ENCODE peak calls at places on chromosome 1, in five cellular contexts. Q, W, G, S and O are unnamed samples.

GRCh38 chr1:88825721-88826120 is 65.6 kb downstream of the GTF2B start:
- DNase-seq in Q (no peak), W (no peak), G (no peak), S (no peak), O (no peak)

GRCh38 chr1:179298952-179299351 is 5.4 kb downstream of the SOAT1 start:
- DNase-seq in Q (no peak), W (no peak), G (no peak), S (no peak), O (peak; percentile 55)

GRCh38 chr1:160777486-160778089 is 18.4 kb upstream of the LY9 start:
- DNase-seq in Q (peak; percentile 51), W (peak; percentile 82), G (no peak), S (peak; percentile 42), O (peak; percentile 81)

GRCh38 chr1:15417365-15417934 is 7.8 kb downstream of the EFHD2 start:
- DNase-seq in Q (no peak), W (peak; percentile 26), G (no peak), S (peak; percentile 42), O (no peak)

GRCh38 chr1:89632213-89633102 is 462 bp upstream of the LRRC8C start:
- DNase-seq in Q (peak; percentile 47), W (peak; percentile 89), G (peak; percentile 83), S (peak; percentile 87), O (peak; percentile 86)

GRCh38 chr1:83929184-83929583 is 69.7 kb downstream of the TTLL7 start:
- DNase-seq in Q (no peak), W (no peak), G (no peak), S (peak; percentile 68), O (no peak)

GRCh38 chr1:8879348-8880067 is 1.0 kb upstream of the ENO1 start:
- DNase-seq in Q (no peak), W (no peak), G (peak; percentile 67), S (no peak), O (no peak)

GRCh38 chr1:38154089-38154470 is 107.5 kb upstream of the POU3F1 start:
- DNase-seq in Q (no peak), W (peak; percentile 52), G (no peak), S (no peak), O (no peak)

GRCh38 chr1:7300893-7301292 is 470.2 kb upstream of the VAMP3 start:
- DNase-seq in Q (no peak), W (peak; percentile 37), G (no peak), S (peak; percentile 46), O (no peak)

GRCh38 chr1:178575611-178576331 is 62.9 kb downstream of the TEX35 start:
- DNase-seq in Q (peak; percentile 22), W (peak; percentile 74), G (no peak), S (no peak), O (peak; percentile 83)

GRCh38 chr1:54158071-54158470 is 5.3 kb upstream of the CDCP2 start:
- DNase-seq in Q (no peak), W (no peak), G (no peak), S (no peak), O (no peak)

GRCh38 chr1:81118550-81118949 is 682.2 kb upstream of the ADGRL2 start:
- DNase-seq in Q (no peak), W (no peak), G (no peak), S (peak; percentile 56), O (no peak)

GRCh38 chr1:70361727-70362413 is 7.3 kb upstream of the ANKRD13C start:
- DNase-seq in Q (no peak), W (no peak), G (no peak), S (peak; percentile 67), O (no peak)

GRCh38 chr1:95169544-95169943 is 52.4 kb downstream of the TLCD4 start:
- DNase-seq in Q (no peak), W (no peak), G (no peak), S (no peak), O (no peak)

GRCh38 chr1:17134036-17134435 is 14.8 kb upstream of the PADI2 start:
- DNase-seq in Q (no peak), W (no peak), G (no peak), S (no peak), O (no peak)

GRCh38 chr1:17134724-17135123 is 15.5 kb upstream of the PADI2 start:
- DNase-seq in Q (no peak), W (no peak), G (no peak), S (no peak), O (no peak)

GRCh38 chr1:17136936-17137335 is 17.7 kb upstream of the PADI2 start:
- DNase-seq in Q (no peak), W (no peak), G (no peak), S (no peak), O (no peak)

GRCh38 chr1:17136145-17136544 is 16.9 kb upstream of the PADI2 start:
- DNase-seq in Q (no peak), W (no peak), G (no peak), S (no peak), O (no peak)

DNA sequence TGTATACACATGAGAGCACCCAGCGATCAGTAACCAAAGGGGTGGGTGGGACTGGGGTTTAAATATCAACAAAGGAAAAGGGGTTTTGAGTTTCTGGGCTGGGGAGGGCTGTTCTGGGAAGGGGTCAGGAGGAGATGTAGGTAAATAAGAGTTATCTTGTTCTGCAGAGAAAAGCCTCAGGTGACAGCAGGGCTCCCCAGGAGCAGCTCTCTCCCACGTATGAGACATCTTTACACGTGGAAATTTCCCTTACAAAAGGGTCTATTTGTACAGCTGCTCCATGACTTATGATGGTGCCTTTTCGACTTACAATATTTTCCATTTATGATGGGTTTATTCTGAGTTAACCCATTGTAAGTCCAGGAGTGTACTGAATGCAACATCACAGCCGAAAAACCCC is 16.3 kb upstream of the PADI2 start:
- DNase-seq in Q (no peak), W (no peak), G (no peak), S (no peak), O (no peak)
- H3K4me1 ChIP-seq in Q (no peaks in the 10 kb centered on the region), W (no peaks in the 10 kb centered on the region), G (no peaks in the 10 kb centered on the region), S (no peaks in the 10 kb centered on the region), O (peaks cover under 1% of the 10 kb centered on the region)

GRCh38 chr1:110211503-110212164 is 1.5 kb downstream of the KCNC4 start:
- DNase-seq in Q (no peak), W (no peak), G (no peak), S (no peak), O (no peak)
- H3K4me3 ChIP-seq in Q (peak overlapping the region; percentile 64), W (peak overlapping the region; percentile 70), G (peak overlapping the region; percentile 81), S (peak overlapping the region; percentile 65), O (peak overlapping the region; percentile 71)

DNA sequence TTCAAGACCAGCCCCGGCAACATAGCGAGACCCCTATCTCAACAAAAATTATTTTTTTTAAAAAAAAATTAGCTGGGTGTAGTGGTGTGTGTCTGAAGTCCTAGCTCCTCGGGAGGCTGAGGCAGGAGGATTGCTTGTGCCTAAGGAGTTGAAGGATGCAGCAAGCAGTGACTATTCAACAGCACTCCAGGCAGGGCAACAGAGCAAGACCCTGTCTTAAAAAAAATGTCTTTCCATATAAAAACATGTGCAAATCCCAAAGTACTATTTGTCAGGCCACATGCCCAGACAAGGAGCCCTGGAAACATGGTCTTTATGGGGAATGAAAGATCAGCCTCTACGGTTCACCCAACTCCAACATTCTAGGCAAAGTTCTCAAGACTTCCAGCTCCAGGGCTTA is 13.3 kb downstream of the IFFO2 start:
- DNase-seq in Q (no peak), W (no peak), G (no peak), S (no peak), O (no peak)
- H3K4me1 ChIP-seq in Q (peaks cover 45% of the 10 kb centered on the region), W (no peaks in the 10 kb centered on the region), G (peaks cover 79% of the 10 kb centered on the region), S (peaks cover 32% of the 10 kb centered on the region), O (no peaks in the 10 kb centered on the region)

GRCh38 chr1:63774617-63775417 is 1.0 kb downstream of the ROR1 start:
- DNase-seq in Q (peak; percentile 94), W (no peak), G (no peak), S (peak; percentile 51), O (peak; percentile 22)
- H3K4me3 ChIP-seq in Q (peak overlapping the region; percentile 90), W (no peak overlapping the region), G (peak overlapping the region; percentile 74), S (peak overlapping the region; percentile 99), O (peak overlapping the region; percentile 61)

DNA sequence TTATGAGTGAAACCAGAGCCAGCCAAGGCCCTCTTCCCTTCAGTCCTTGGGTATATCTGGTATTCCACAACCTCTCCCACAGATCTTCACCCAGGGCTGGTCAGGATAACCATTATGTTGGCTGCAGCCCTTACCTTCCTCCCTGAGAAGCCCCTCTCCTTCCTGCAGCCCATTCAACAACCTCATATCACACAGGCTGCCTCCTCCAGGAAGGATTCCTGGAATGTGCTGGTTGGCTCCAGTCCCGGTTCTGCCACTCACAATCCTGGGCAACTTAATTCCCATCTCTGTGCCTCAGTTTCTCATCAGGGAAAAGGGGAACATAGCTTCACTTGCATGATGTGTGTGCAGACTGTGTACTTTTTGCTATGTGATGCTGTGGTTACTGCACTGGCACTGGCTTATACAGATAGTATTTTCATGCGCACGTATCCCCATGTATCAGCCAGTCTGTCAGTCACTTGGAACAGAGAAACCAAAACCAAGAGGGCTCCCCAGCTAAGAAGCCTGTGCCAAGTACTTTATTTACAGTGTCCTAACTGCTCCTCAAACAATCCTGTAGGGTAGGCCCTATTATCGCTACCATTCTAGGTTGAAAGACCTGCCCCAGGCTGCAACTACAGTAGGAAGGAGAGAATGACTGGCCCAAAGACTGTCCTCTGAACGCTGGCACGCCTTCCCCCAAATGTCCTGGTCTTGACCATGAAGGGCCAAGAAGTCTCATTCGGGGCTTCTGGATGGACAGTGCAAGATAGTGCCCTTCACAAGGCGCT is 39.9 kb upstream of the PPP1R15B start:
- DNase-seq in Q (no peak), W (no peak), G (no peak), S (no peak), O (no peak)
- H3K4me1 ChIP-seq in Q (peaks cover 33% of the 10 kb centered on the region), W (peaks cover 12% of the 10 kb centered on the region), G (peaks cover 40% of the 10 kb centered on the region), S (peaks cover 25% of the 10 kb centered on the region), O (peaks cover 28% of the 10 kb centered on the region)

DNA sequence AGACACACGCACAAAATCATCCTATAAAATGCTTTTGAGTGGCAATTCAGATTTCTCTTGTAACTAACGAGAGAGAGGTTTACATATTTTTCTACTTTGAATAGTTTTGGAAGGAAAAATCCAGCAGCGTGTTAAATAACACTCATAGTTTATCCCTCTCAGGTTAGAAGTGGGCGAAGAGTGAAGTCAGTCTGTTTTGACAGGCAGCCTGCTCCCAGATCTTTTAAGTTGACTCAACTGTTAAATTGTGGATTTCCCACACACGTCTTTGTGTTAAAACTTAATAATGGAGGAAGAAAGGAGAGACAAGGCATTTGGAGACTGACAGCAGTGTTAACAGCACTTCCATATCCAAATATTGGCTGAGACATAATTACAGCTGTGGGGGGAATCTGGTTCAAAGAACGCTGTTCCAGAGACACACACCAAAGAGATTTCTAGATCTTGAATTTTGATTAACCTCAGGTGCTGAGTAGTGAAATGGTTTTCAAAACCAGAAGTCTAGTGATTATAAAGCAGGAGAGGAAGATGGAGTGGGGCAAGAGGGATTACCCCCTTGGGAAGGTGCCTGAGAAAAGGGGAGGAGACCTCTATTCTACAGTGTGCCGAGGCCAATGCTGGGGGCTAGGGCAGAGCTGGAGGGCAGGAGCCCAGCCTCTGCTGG is 2.7 kb downstream of the MAPKAPK2 start:
- DNase-seq in Q (no peak), W (no peak), G (no peak), S (no peak), O (no peak)
- H3K4me3 ChIP-seq in Q (peak overlapping the region; percentile 0), W (no peak overlapping the region), G (peak overlapping the region; percentile 80), S (peak overlapping the region; percentile 91), O (peak overlapping the region; percentile 82)

DNA sequence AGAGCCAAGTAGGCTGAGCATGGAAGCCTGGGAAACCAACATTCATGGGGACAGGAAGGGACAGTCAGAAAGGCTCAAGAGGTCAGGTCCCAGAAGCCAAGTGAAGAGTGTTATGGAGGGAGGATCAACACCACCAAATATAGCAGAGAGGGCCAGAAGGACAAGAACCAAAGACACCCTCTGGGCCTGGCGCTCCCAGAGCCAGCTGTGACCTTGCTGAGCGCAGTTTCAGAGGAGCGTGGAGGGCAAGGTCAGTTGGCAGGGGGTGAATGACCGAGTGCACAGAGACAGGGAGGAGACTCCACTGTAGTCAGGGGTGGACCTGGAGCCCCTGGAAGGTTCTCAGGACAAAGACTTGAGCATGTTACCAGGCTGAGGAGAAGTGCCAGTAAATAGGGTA is 4.4 kb upstream of the ASCL5 start:
- DNase-seq in Q (no peak), W (no peak), G (no peak), S (no peak), O (no peak)
- H3K4me1 ChIP-seq in Q (peaks cover 12% of the 10 kb centered on the region), W (no peaks in the 10 kb centered on the region), G (no peaks in the 10 kb centered on the region), S (peaks cover 15% of the 10 kb centered on the region), O (no peaks in the 10 kb centered on the region)

GRCh38 chr1:78652019-78652560 is 2.5 kb downstream of the IFI44 start:
- DNase-seq in Q (no peak), W (no peak), G (no peak), S (no peak), O (no peak)
- H3K4me3 ChIP-seq in Q (no peak overlapping the region), W (peak overlapping the region; percentile 41), G (peak overlapping the region; percentile 46), S (no peak overlapping the region), O (no peak overlapping the region)